ENCODE peak calls at places on chromosomes 3 and 15, in ten cellular contexts. H, S, F, U, G, D, B, W, Y and C are unnamed samples.

GRCh38 chr3:2098398-2099027 is at the start of gene CNTN4:
- DNase-seq in Y (no peak), W (peak), H (no peak), F (peak), D (no peak), G (no peak), S (no peak), B (no peak), U (no peak), C (no peak)

GRCh38 chr3:17111556-17111955 is 226.8 kb downstream of the PLCL2 start:
- DNase-seq in F (no peak), H (peak), U (no peak), G (peak), D (no peak), W (no peak), Y (no peak), B (no peak), S (no peak), C (no peak)

GRCh38 chr3:4730734-4731133 is 237.6 kb downstream of the ITPR1 start:
- DNase-seq in F (no peak), B (no peak), S (no peak), Y (no peak), W (no peak), U (no peak), G (peak), H (no peak), D (no peak), C (no peak)

GRCh38 chr3:38533285-38533994 is 37.3 kb downstream of the EXOG start:
- DNase-seq in D (no peak), Y (no peak), H (no peak), F (no peak), W (peak), G (no peak), B (no peak), S (no peak), U (no peak), C (no peak)

GRCh38 chr15:73927476-73928240 is 1.4 kb downstream of the LOXL1 start:
- DNase-seq in U (no peak), F (peak), Y (peak), H (peak), W (peak), B (no peak), G (peak), D (no peak), S (peak), C (no peak)

GRCh38 chr15:62795171-62795570 is 247.4 kb upstream of the TPM1 start:
- DNase-seq in S (no peak), H (no peak), F (no peak), G (no peak), D (no peak), W (peak), Y (no peak), U (peak), B (no peak), C (no peak)

GRCh38 chr3:133880886-133881455 is 14.7 kb downstream of the RAB6B start:
- DNase-seq in F (no peak), W (peak), H (no peak), S (no peak), U (no peak), Y (no peak), G (no peak), D (no peak), B (no peak), C (no peak)

GRCh38 chr3:29515451-29515850 is 234.6 kb downstream of the RBMS3 start:
- DNase-seq in H (peak), G (peak), W (no peak), U (peak), B (peak), D (no peak), F (no peak), S (no peak), Y (no peak), C (no peak)

GRCh38 chr3:16234281-16234680 is 30.5 kb downstream of the DPH3 start:
- DNase-seq in H (no peak), U (no peak), D (no peak), Y (no peak), S (no peak), W (no peak), F (no peak), B (no peak), G (no peak), C (no peak)

GRCh38 chr3:104359546-104359945 is 1007.2 kb upstream of the ALCAM start:
- DNase-seq in U (no peak), H (peak), G (peak), F (no peak), W (no peak), S (no peak), Y (no peak), B (no peak), D (no peak), C (no peak)

GRCh38 chr15:40594429-40594836 is 384 bp downstream of the KNL1 start:
- DNase-seq in W (peak), S (peak), B (peak), G (peak), U (peak), Y (peak), D (peak), F (peak), H (peak), C (peak)

GRCh38 chr3:127658234-127658633 is 14.5 kb upstream of the ABTB1 start:
- DNase-seq in D (no peak), Y (no peak), U (no peak), B (no peak), H (peak), F (no peak), W (no peak), S (no peak), G (no peak), C (no peak)

GRCh38 chr3:159609620-159610019 is 379.0 kb upstream of the IL12A start:
- DNase-seq in Y (no peak), B (no peak), F (no peak), W (no peak), D (no peak), G (peak), U (no peak), H (peak), S (no peak), C (no peak)

GRCh38 chr3:148981236-148981635 is 10.1 kb upstream of the GYG1 start:
- DNase-seq in D (no peak), Y (no peak), B (no peak), W (no peak), H (no peak), U (no peak), S (no peak), F (no peak), G (no peak), C (no peak)

GRCh38 chr15:81002254-81003022 is 1.7 kb downstream of the TLNRD1 start:
- DNase-seq in G (no peak), W (peak), U (no peak), D (no peak), F (peak), Y (peak), B (no peak), H (peak), S (no peak), C (no peak)

GRCh38 chr3:178140491-178140890 is 395.7 kb upstream of the KCNMB2 start:
- DNase-seq in B (no peak), F (no peak), S (no peak), W (no peak), D (no peak), H (peak), U (no peak), Y (no peak), G (peak), C (no peak)

GRCh38 chr15:81037952-81038743 is 37.4 kb downstream of the TLNRD1 start:
- DNase-seq in Y (no peak), S (no peak), H (no peak), G (no peak), F (no peak), U (no peak), W (no peak), B (no peak), D (no peak), C (no peak)

GRCh38 chr15:78684645-78685044 is 43.6 kb upstream of the CHRNB4 start:
- DNase-seq in W (peak), D (no peak), U (no peak), F (no peak), Y (no peak), S (no peak), H (no peak), B (no peak), G (no peak), C (no peak)

GRCh38 chr15:101162701-101163483 is 89.0 kb downstream of the CHSY1 start:
- DNase-seq in D (no peak), B (no peak), U (no peak), H (no peak), S (no peak), W (peak), F (no peak), Y (no peak), G (no peak), C (no peak)

GRCh38 chr3:195757371-195757770 is 36.6 kb downstream of the MUC20 start:
- DNase-seq in B (no peak), D (no peak), F (no peak), W (no peak), S (no peak), H (peak), G (no peak), Y (no peak), U (no peak), C (no peak)

GRCh38 chr15:38823272-38823671 is 258.7 kb upstream of the RASGRP1 start:
- DNase-seq in D (no peak), H (peak), B (no peak), Y (no peak), F (no peak), U (no peak), W (no peak), S (no peak), G (no peak), C (no peak)

GRCh38 chr3:56691165-56692000 is 8.3 kb upstream of the TASOR start:
- DNase-seq in W (no peak), Y (no peak), F (no peak), D (no peak), U (no peak), B (no peak), H (no peak), G (peak), S (no peak), C (no peak)

GRCh38 chr15:63188937-63189871 is at the start of gene RAB8B:
- DNase-seq in W (peak), F (peak), G (peak), H (peak), B (peak), U (peak), D (peak), Y (peak), S (peak), C (peak)

GRCh38 chr15:29377141-29377540 is 107.5 kb upstream of the NSMCE3 start:
- DNase-seq in U (no peak), Y (no peak), F (no peak), D (peak), H (no peak), S (no peak), W (no peak), B (no peak), G (peak), C (no peak)

GRCh38 chr15:76335129-76335850 is 1.3 kb upstream of the ISL2 start:
- DNase-seq in H (peak), B (no peak), Y (peak), W (no peak), S (no peak), D (no peak), F (no peak), G (no peak), U (no peak), C (no peak)

GRCh38 chr3:187967982-187968381 is 186.0 kb upstream of the LPP start:
- DNase-seq in U (no peak), H (peak), Y (no peak), B (no peak), D (peak), F (no peak), G (peak), W (no peak), S (no peak), C (no peak)

GRCh38 chr3:195352895-195353488 is 82.0 kb upstream of the XXYLT1 start:
- DNase-seq in G (peak), B (no peak), H (peak), F (peak), U (no peak), S (no peak), Y (no peak), D (no peak), W (no peak), C (no peak)

GRCh38 chr3:68467465-68467864 is 464.9 kb downstream of the TAFA4 start:
- DNase-seq in H (no peak), S (no peak), W (no peak), B (peak), D (no peak), Y (no peak), G (no peak), U (no peak), F (no peak), C (no peak)

GRCh38 chr3:164748626-164749025 is 329.7 kb downstream of the SI start:
- DNase-seq in W (no peak), U (no peak), D (no peak), G (no peak), S (no peak), H (no peak), F (no peak), B (no peak), Y (no peak), C (no peak)

GRCh38 chr3:187831125-187832051 is 86.1 kb upstream of the BCL6 start:
- DNase-seq in W (no peak), U (no peak), G (peak), F (no peak), B (no peak), Y (no peak), S (no peak), H (peak), D (no peak), C (no peak)

GRCh38 chr3:134796313-134797079 is 1.4 kb downstream of the EPHB1 start:
- DNase-seq in H (peak), U (no peak), Y (peak), F (no peak), W (no peak), S (no peak), B (no peak), D (no peak), G (peak), C (no peak)

GRCh38 chr3:197942956-197943556 is 6.9 kb upstream of the RPL35A start:
- DNase-seq in W (no peak), B (no peak), H (peak), U (no peak), Y (no peak), D (no peak), G (peak), S (no peak), F (peak), C (peak)

GRCh38 chr3:178446054-178446453 is 90.2 kb upstream of the KCNMB2 start:
- DNase-seq in S (no peak), W (no peak), D (no peak), F (no peak), G (no peak), H (no peak), U (no peak), Y (no peak), B (no peak), C (no peak)

GRCh38 chr3:100400424-100400781 is 486 bp downstream of the TOMM70 start:
- DNase-seq in Y (peak), D (peak), S (peak), F (peak), G (peak), H (peak), U (no peak), W (no peak), B (no peak), C (no peak)

GRCh38 chr3:36944012-36944640 is 728 bp downstream of the TRANK1 start:
- DNase-seq in B (no peak), W (peak), H (peak), Y (peak), F (peak), D (peak), S (peak), U (no peak), G (peak), C (no peak)

GRCh38 chr3:194928183-194928736 is 242.6 kb downstream of the FAM43A start:
- DNase-seq in H (peak), G (peak), B (no peak), S (no peak), F (no peak), Y (no peak), U (no peak), W (no peak), D (no peak), C (no peak)